ENCODE peak calls at places on chromosomes 16 and 17, in four cellular contexts. One of them, this sample, is unnamed.

GRCh38 chr17:78607061-78607460 is 29.9 kb upstream of the DNAH17 start:
- DNase-seq in right cardiac atrium: no peak
- DNase-seq in kidney glomerular epithelial cell: no peak
- DNase-seq in lung microvascular endothelial cell: no peak
- DNase-seq in this sample: no peak

GRCh38 chr17:35254107-35254802 is 11.4 kb downstream of the SLFN5 start:
- DNase-seq in right cardiac atrium: peak
- DNase-seq in kidney glomerular epithelial cell: peak
- DNase-seq in lung microvascular endothelial cell: peak
- DNase-seq in this sample: peak

GRCh38 chr16:58883131-58883530 is 149.0 kb upstream of the GOT2 start:
- DNase-seq in right cardiac atrium: no peak
- DNase-seq in kidney glomerular epithelial cell: no peak
- DNase-seq in lung microvascular endothelial cell: no peak
- DNase-seq in this sample: no peak

GRCh38 chr16:3317315-3317999 is 12.2 kb downstream of the ZNF75A start:
- DNase-seq in right cardiac atrium: no peak
- DNase-seq in kidney glomerular epithelial cell: no peak
- DNase-seq in lung microvascular endothelial cell: peak
- DNase-seq in this sample: no peak

GRCh38 chr17:55089955-55090573 is 121.5 kb downstream of the STXBP4 start:
- DNase-seq in right cardiac atrium: no peak
- DNase-seq in kidney glomerular epithelial cell: no peak
- DNase-seq in lung microvascular endothelial cell: peak
- DNase-seq in this sample: peak

GRCh38 chr17:45740553-45741330 is 43.4 kb upstream of the CRHR1 start:
- DNase-seq in right cardiac atrium: no peak
- DNase-seq in kidney glomerular epithelial cell: peak
- DNase-seq in lung microvascular endothelial cell: peak
- DNase-seq in this sample: no peak

GRCh38 chr17:19312406-19312805 is 50.1 kb downstream of the B9D1 start:
- DNase-seq in right cardiac atrium: no peak
- DNase-seq in kidney glomerular epithelial cell: no peak
- DNase-seq in lung microvascular endothelial cell: no peak
- DNase-seq in this sample: no peak

GRCh38 chr16:75496546-75496945 is 1.3 kb upstream of the CHST6 start:
- DNase-seq in right cardiac atrium: no peak
- DNase-seq in kidney glomerular epithelial cell: no peak
- DNase-seq in lung microvascular endothelial cell: no peak
- DNase-seq in this sample: no peak

GRCh38 chr16:31460582-31461002 is 1.3 kb downstream of the ARMC5 start:
- DNase-seq in right cardiac atrium: no peak
- DNase-seq in kidney glomerular epithelial cell: peak
- DNase-seq in lung microvascular endothelial cell: peak
- DNase-seq in this sample: no peak

GRCh38 chr17:56440391-56440790 is 153.1 kb upstream of the NOG start:
- DNase-seq in right cardiac atrium: no peak
- DNase-seq in kidney glomerular epithelial cell: no peak
- DNase-seq in lung microvascular endothelial cell: no peak
- DNase-seq in this sample: no peak

GRCh38 chr16:57316390-57317017 is 32.0 kb upstream of the PLLP start:
- DNase-seq in right cardiac atrium: no peak
- DNase-seq in kidney glomerular epithelial cell: peak
- DNase-seq in lung microvascular endothelial cell: peak
- DNase-seq in this sample: peak

GRCh38 chr16:49639739-49640388 is 216.0 kb downstream of the ZNF423 start:
- DNase-seq in right cardiac atrium: peak
- DNase-seq in kidney glomerular epithelial cell: peak
- DNase-seq in lung microvascular endothelial cell: no peak
- DNase-seq in this sample: peak

GRCh38 chr17:79008666-79009387 is 737 bp downstream of the CANT1 start:
- DNase-seq in right cardiac atrium: peak
- DNase-seq in kidney glomerular epithelial cell: no peak
- DNase-seq in lung microvascular endothelial cell: no peak
- DNase-seq in this sample: no peak

GRCh38 chr17:80559688-80560290 is 15.2 kb downstream of the RPTOR start:
- DNase-seq in right cardiac atrium: no peak
- DNase-seq in kidney glomerular epithelial cell: peak
- DNase-seq in lung microvascular endothelial cell: no peak
- DNase-seq in this sample: peak

GRCh38 chr16:72983241-72983640 is 64.7 kb downstream of the ZFHX3 start:
- DNase-seq in right cardiac atrium: no peak
- DNase-seq in kidney glomerular epithelial cell: no peak
- DNase-seq in lung microvascular endothelial cell: peak
- DNase-seq in this sample: no peak

GRCh38 chr17:82463881-82464566 is 5.5 kb downstream of the NARF start:
- DNase-seq in right cardiac atrium: peak
- DNase-seq in kidney glomerular epithelial cell: no peak
- DNase-seq in lung microvascular endothelial cell: peak
- DNase-seq in this sample: no peak

GRCh38 chr16:8374586-8374985 is 215.7 kb downstream of the TMEM114 start:
- DNase-seq in right cardiac atrium: no peak
- DNase-seq in kidney glomerular epithelial cell: no peak
- DNase-seq in lung microvascular endothelial cell: no peak
- DNase-seq in this sample: no peak

GRCh38 chr17:29791336-29791735 is 138.7 kb downstream of the SSH2 start:
- DNase-seq in right cardiac atrium: no peak
- DNase-seq in kidney glomerular epithelial cell: no peak
- DNase-seq in lung microvascular endothelial cell: no peak
- DNase-seq in this sample: no peak

GRCh38 chr16:27275394-27275793 is 6.8 kb upstream of the NSMCE1 start:
- DNase-seq in right cardiac atrium: no peak
- DNase-seq in kidney glomerular epithelial cell: no peak
- DNase-seq in lung microvascular endothelial cell: no peak
- DNase-seq in this sample: no peak

GRCh38 chr17:31148205-31148604 is 53.4 kb downstream of the NF1 start:
- DNase-seq in right cardiac atrium: no peak
- DNase-seq in kidney glomerular epithelial cell: no peak
- DNase-seq in lung microvascular endothelial cell: no peak
- DNase-seq in this sample: no peak

GRCh38 chr16:70529051-70529777 is 5.6 kb downstream of the SF3B3 start:
- DNase-seq in right cardiac atrium: no peak
- DNase-seq in kidney glomerular epithelial cell: peak
- DNase-seq in lung microvascular endothelial cell: peak
- DNase-seq in this sample: peak

GRCh38 chr17:70310251-70310672 is 140.9 kb downstream of the KCNJ2 start:
- DNase-seq in right cardiac atrium: peak
- DNase-seq in kidney glomerular epithelial cell: no peak
- DNase-seq in lung microvascular endothelial cell: no peak
- DNase-seq in this sample: peak

GRCh38 chr16:84186685-84187437 is at the start of gene TAF1C:
- DNase-seq in right cardiac atrium: peak
- DNase-seq in kidney glomerular epithelial cell: peak
- DNase-seq in lung microvascular endothelial cell: peak
- DNase-seq in this sample: peak

This sample was measured in astrocyte of the cerebellum.